ENCODE peak calls at places on chromosome 14, in five cellular contexts. One of them, this sample, is unnamed.

GRCh38 chr14:64823305-64823985 is 56.3 kb downstream of the SPTB start:
- DNase-seq in tibial nerve: peak
- DNase-seq in HCT116: peak
- DNase-seq in breast epithelium: peak
- DNase-seq in GM12891: peak
- DNase-seq in this sample: peak

GRCh38 chr14:36094963-36095362 is 81.6 kb downstream of the PTCSC3 start:
- DNase-seq in tibial nerve: no peak
- DNase-seq in HCT116: no peak
- DNase-seq in breast epithelium: no peak
- DNase-seq in GM12891: no peak
- DNase-seq in this sample: no peak

GRCh38 chr14:73726025-73726961 is 12.1 kb upstream of the PNMA1 start:
- DNase-seq in tibial nerve: no peak
- DNase-seq in HCT116: no peak
- DNase-seq in breast epithelium: no peak
- DNase-seq in GM12891: no peak
- DNase-seq in this sample: no peak

GRCh38 chr14:77607741-77608302 is 8.6 kb downstream of the SPTLC2 start:
- DNase-seq in tibial nerve: no peak
- DNase-seq in HCT116: no peak
- DNase-seq in breast epithelium: no peak
- DNase-seq in GM12891: no peak
- DNase-seq in this sample: no peak

GRCh38 chr14:72892103-72892878 is 1.6 kb downstream of the DPF3 start:
- DNase-seq in tibial nerve: no peak
- DNase-seq in HCT116: no peak
- DNase-seq in breast epithelium: no peak
- DNase-seq in GM12891: no peak
- DNase-seq in this sample: peak

GRCh38 chr14:99230271-99231141 is 41.5 kb downstream of the BCL11B start:
- DNase-seq in tibial nerve: no peak
- DNase-seq in HCT116: no peak
- DNase-seq in breast epithelium: peak
- DNase-seq in GM12891: no peak
- DNase-seq in this sample: no peak

GRCh38 chr14:54653764-54654469 is 87.0 kb downstream of the SAMD4A start:
- DNase-seq in tibial nerve: peak
- DNase-seq in HCT116: no peak
- DNase-seq in breast epithelium: no peak
- DNase-seq in GM12891: no peak
- DNase-seq in this sample: peak

GRCh38 chr14:102544745-102545460 is 35.3 kb upstream of the ANKRD9 start:
- DNase-seq in tibial nerve: no peak
- DNase-seq in HCT116: no peak
- DNase-seq in breast epithelium: no peak
- DNase-seq in GM12891: no peak
- DNase-seq in this sample: no peak

GRCh38 chr14:21268612-21269251 is 510 bp downstream of the HNRNPC start:
- DNase-seq in tibial nerve: no peak
- DNase-seq in HCT116: peak
- DNase-seq in breast epithelium: peak
- DNase-seq in GM12891: no peak
- DNase-seq in this sample: no peak

GRCh38 chr14:90397401-90398314 is 829 bp downstream of the CALM1 start:
- DNase-seq in tibial nerve: no peak
- DNase-seq in HCT116: no peak
- DNase-seq in breast epithelium: peak
- DNase-seq in GM12891: peak
- DNase-seq in this sample: peak

GRCh38 chr14:51328089-51328941 is 88.3 kb downstream of the TMX1 start:
- DNase-seq in tibial nerve: no peak
- DNase-seq in HCT116: no peak
- DNase-seq in breast epithelium: peak
- DNase-seq in GM12891: no peak
- DNase-seq in this sample: no peak

GRCh38 chr14:93683241-93683640 is 105.0 kb downstream of the PRIMA1 start:
- DNase-seq in tibial nerve: no peak
- DNase-seq in HCT116: peak
- DNase-seq in breast epithelium: no peak
- DNase-seq in GM12891: no peak
- DNase-seq in this sample: no peak

GRCh38 chr14:65832431-65833253 is 420.1 kb downstream of the FUT8 start:
- DNase-seq in tibial nerve: no peak
- DNase-seq in HCT116: no peak
- DNase-seq in breast epithelium: no peak
- DNase-seq in GM12891: no peak
- DNase-seq in this sample: no peak

GRCh38 chr14:90599339-90599738 is 202.5 kb downstream of the CALM1 start:
- DNase-seq in tibial nerve: no peak
- DNase-seq in HCT116: no peak
- DNase-seq in breast epithelium: no peak
- DNase-seq in GM12891: no peak
- DNase-seq in this sample: no peak

GRCh38 chr14:99246536-99247083 is 25.4 kb downstream of the BCL11B start:
- DNase-seq in tibial nerve: no peak
- DNase-seq in HCT116: no peak
- DNase-seq in breast epithelium: no peak
- DNase-seq in GM12891: no peak
- DNase-seq in this sample: no peak

GRCh38 chr14:99245541-99246511 is 26.2 kb downstream of the BCL11B start:
- DNase-seq in tibial nerve: no peak
- DNase-seq in HCT116: no peak
- DNase-seq in breast epithelium: no peak
- DNase-seq in GM12891: no peak
- DNase-seq in this sample: no peak

GRCh38 chr14:23104591-23105347 is at the start of gene CIROP:
- DNase-seq in tibial nerve: no peak
- DNase-seq in HCT116: no peak
- DNase-seq in breast epithelium: no peak
- DNase-seq in GM12891: no peak
- DNase-seq in this sample: no peak

GRCh38 chr14:93045965-93046695 is 69.6 kb downstream of the ITPK1 start:
- DNase-seq in tibial nerve: no peak
- DNase-seq in HCT116: peak
- DNase-seq in breast epithelium: no peak
- DNase-seq in GM12891: no peak
- DNase-seq in this sample: peak

GRCh38 chr14:89221109-89221508 is 195.9 kb downstream of the FOXN3 start:
- DNase-seq in tibial nerve: no peak
- DNase-seq in HCT116: no peak
- DNase-seq in breast epithelium: no peak
- DNase-seq in GM12891: no peak
- DNase-seq in this sample: no peak

GRCh38 chr14:93731753-93732152 is 56.5 kb downstream of the PRIMA1 start:
- DNase-seq in tibial nerve: no peak
- DNase-seq in HCT116: no peak
- DNase-seq in breast epithelium: no peak
- DNase-seq in GM12891: no peak
- DNase-seq in this sample: no peak

GRCh38 chr14:69980457-69981414 is 101.5 kb downstream of the SMOC1 start:
- DNase-seq in tibial nerve: no peak
- DNase-seq in HCT116: peak
- DNase-seq in breast epithelium: peak
- DNase-seq in GM12891: no peak
- DNase-seq in this sample: no peak

GRCh38 chr14:77123381-77124344 is 17.9 kb downstream of the ZDHHC22 start:
- DNase-seq in tibial nerve: peak
- DNase-seq in HCT116: peak
- DNase-seq in breast epithelium: peak
- DNase-seq in GM12891: no peak
- DNase-seq in this sample: no peak

GRCh38 chr14:72965249-72965648 is 39.0 kb downstream of the DCAF4 start:
- DNase-seq in tibial nerve: no peak
- DNase-seq in HCT116: no peak
- DNase-seq in breast epithelium: no peak
- DNase-seq in GM12891: no peak
- DNase-seq in this sample: peak

GRCh38 chr14:97978336-97978735 is 1181.2 kb downstream of the VRK1 start:
- DNase-seq in tibial nerve: peak
- DNase-seq in HCT116: peak
- DNase-seq in breast epithelium: peak
- DNase-seq in GM12891: no peak
- DNase-seq in this sample: peak

GRCh38 chr14:51219473-51220448 is 20.3 kb upstream of the TMX1 start:
- DNase-seq in tibial nerve: no peak
- DNase-seq in HCT116: no peak
- DNase-seq in breast epithelium: no peak
- DNase-seq in GM12891: no peak
- DNase-seq in this sample: no peak

GRCh38 chr14:56491299-56492285 is 88.0 kb upstream of the TMEM260 start:
- DNase-seq in tibial nerve: no peak
- DNase-seq in HCT116: peak
- DNase-seq in breast epithelium: no peak
- DNase-seq in GM12891: no peak
- DNase-seq in this sample: no peak

GRCh38 chr14:100234511-100234910 is 4.4 kb upstream of the YY1 start:
- DNase-seq in tibial nerve: no peak
- DNase-seq in HCT116: no peak
- DNase-seq in breast epithelium: no peak
- DNase-seq in GM12891: no peak
- DNase-seq in this sample: no peak

GRCh38 chr14:39491134-39491541 is 58.9 kb upstream of the FBXO33 start:
- DNase-seq in tibial nerve: no peak
- DNase-seq in HCT116: peak
- DNase-seq in breast epithelium: no peak
- DNase-seq in GM12891: no peak
- DNase-seq in this sample: no peak

GRCh38 chr14:91237219-91237618 is 7.3 kb downstream of the GPR68 start:
- DNase-seq in tibial nerve: no peak
- DNase-seq in HCT116: no peak
- DNase-seq in breast epithelium: no peak
- DNase-seq in GM12891: no peak
- DNase-seq in this sample: peak

GRCh38 chr14:29216774-29217232 is 450.2 kb downstream of the FOXG1 start:
- DNase-seq in tibial nerve: no peak
- DNase-seq in HCT116: no peak
- DNase-seq in breast epithelium: no peak
- DNase-seq in GM12891: no peak
- DNase-seq in this sample: no peak

GRCh38 chr14:54200726-54201125 is 196.1 kb upstream of the CDKN3 start:
- DNase-seq in tibial nerve: no peak
- DNase-seq in HCT116: no peak
- DNase-seq in breast epithelium: no peak
- DNase-seq in GM12891: no peak
- DNase-seq in this sample: no peak

GRCh38 chr14:102479777-102480176 is 29.8 kb downstream of the ANKRD9 start:
- DNase-seq in tibial nerve: no peak
- DNase-seq in HCT116: no peak
- DNase-seq in breast epithelium: no peak
- DNase-seq in GM12891: no peak
- DNase-seq in this sample: no peak

GRCh38 chr14:69620211-69620611 is 8.8 kb downstream of the SUSD6 start:
- DNase-seq in tibial nerve: no peak
- DNase-seq in HCT116: no peak
- DNase-seq in breast epithelium: no peak
- DNase-seq in GM12891: no peak
- DNase-seq in this sample: no peak

DNA sequence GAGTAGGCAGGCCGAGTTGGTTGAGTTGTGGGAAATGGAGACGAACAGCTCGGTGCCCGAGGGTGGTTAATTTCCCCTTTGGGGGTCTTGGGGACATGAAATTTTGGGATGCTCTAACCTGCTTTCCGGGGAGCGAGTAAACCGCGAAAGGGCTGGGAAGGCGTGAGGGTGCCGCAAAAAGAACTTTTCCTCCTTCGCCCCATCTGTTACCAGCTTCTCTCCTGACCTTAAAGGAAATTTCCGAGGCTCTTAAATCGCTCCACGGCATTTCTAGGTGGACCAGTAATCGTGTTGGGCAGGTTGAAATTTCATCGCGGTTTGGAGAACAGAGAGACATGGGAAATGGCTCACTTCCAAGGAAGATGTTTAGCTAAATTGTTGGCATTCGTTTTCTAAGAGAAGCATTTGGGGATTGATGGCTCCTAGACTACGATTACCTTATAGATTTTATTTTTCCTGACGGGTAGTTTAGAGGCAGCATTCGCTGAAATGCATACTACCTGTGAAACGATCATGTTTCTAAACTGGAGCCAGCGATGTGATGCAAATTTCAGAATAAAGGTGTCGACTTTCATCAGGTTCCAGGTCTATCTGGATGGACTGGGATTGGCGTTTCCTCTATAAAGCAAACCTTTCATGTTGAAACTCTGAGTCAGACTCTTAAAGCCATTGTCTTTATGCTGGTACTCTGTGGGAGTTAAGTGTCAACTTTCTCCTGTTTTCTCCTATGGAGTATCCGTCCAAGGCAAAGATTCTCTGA is 414.5 kb downstream of the PCNX1 start:
- DNase-seq in tibial nerve: no peak
- DNase-seq in HCT116: peak
- DNase-seq in breast epithelium: peak
- DNase-seq in GM12891: no peak
- DNase-seq in this sample: no peak
- TF ChIP-seq POLR2A in tibial nerve: no peak
- TF ChIP-seq POLR2A in HCT116: no peak
- TF ChIP-seq POLR2A in breast epithelium: peak
- TF ChIP-seq POLR2A in GM12891: no peak
- TF ChIP-seq POLR2A in this sample: no peak

GRCh38 chr14:103627073-103628025 is 1.7 kb upstream of the KLC1 start:
- DNase-seq in tibial nerve: no peak
- DNase-seq in HCT116: no peak
- DNase-seq in breast epithelium: no peak
- DNase-seq in GM12891: no peak
- DNase-seq in this sample: no peak

GRCh38 chr14:103626150-103626850 is 2.7 kb upstream of the KLC1 start:
- DNase-seq in tibial nerve: no peak
- DNase-seq in HCT116: no peak
- DNase-seq in breast epithelium: no peak
- DNase-seq in GM12891: no peak
- DNase-seq in this sample: no peak

GRCh38 chr14:103628684-103629502 is at the start of gene KLC1:
- DNase-seq in tibial nerve: peak
- DNase-seq in HCT116: peak
- DNase-seq in breast epithelium: peak
- DNase-seq in GM12891: peak
- DNase-seq in this sample: peak

GRCh38 chr14:103629503-103630121 is 601 bp downstream of the KLC1 start:
- DNase-seq in tibial nerve: no peak
- DNase-seq in HCT116: no peak
- DNase-seq in breast epithelium: peak
- DNase-seq in GM12891: peak
- DNase-seq in this sample: peak

GRCh38 chr14:103628221-103628683 is 759 bp upstream of the KLC1 start:
- DNase-seq in tibial nerve: peak
- DNase-seq in HCT116: peak
- DNase-seq in breast epithelium: peak
- DNase-seq in GM12891: no peak
- DNase-seq in this sample: peak
- TF ChIP-seq POLR2A in tibial nerve: peak
- TF ChIP-seq POLR2A in HCT116: no peak
- TF ChIP-seq POLR2A in breast epithelium: no peak
- TF ChIP-seq POLR2A in GM12891: no peak
- TF ChIP-seq POLR2A in this sample: peak

GRCh38 chr14:38143651-38144505 is 63.8 kb upstream of the SSTR1 start:
- DNase-seq in tibial nerve: no peak
- DNase-seq in HCT116: no peak
- DNase-seq in breast epithelium: no peak
- DNase-seq in GM12891: no peak
- DNase-seq in this sample: no peak
- TF ChIP-seq POLR2A in tibial nerve: no peak
- TF ChIP-seq POLR2A in HCT116: no peak
- TF ChIP-seq POLR2A in breast epithelium: no peak
- TF ChIP-seq POLR2A in GM12891: no peak
- TF ChIP-seq POLR2A in this sample: no peak

GRCh38 chr14:68403191-68403781 is 389.6 kb downstream of the ZFP36L1 start:
- DNase-seq in tibial nerve: no peak
- DNase-seq in HCT116: no peak
- DNase-seq in breast epithelium: no peak
- DNase-seq in GM12891: no peak
- DNase-seq in this sample: no peak
- TF ChIP-seq POLR2A in tibial nerve: no peak
- TF ChIP-seq POLR2A in HCT116: no peak
- TF ChIP-seq POLR2A in breast epithelium: no peak
- TF ChIP-seq POLR2A in GM12891: peak
- TF ChIP-seq POLR2A in this sample: no peak

This sample was measured in H54.